ENCODE peak calls at places on chromosomes 16 and 17, in five cellular contexts. O is Right ventricle myocardium superior; C is GM13977; W is GM06990; A is activated CD4-positive, alpha-beta T cell treated with anti-CD3 and anti-CD28 coated beads, Interleukin-2, amount 50 U/mL, for 1 hour. E is an unnamed sample.

GRCh38 chr16:725041-725376 is 1.2 kb downstream of the CCDC78 start:
- DNase-seq in O (no peak), C (no peak), W (no peak), A (no peak), E (no peak)

GRCh38 chr16:87415441-87415840 is 23.3 kb downstream of the MAP1LC3B start:
- DNase-seq in O (no peak), C (no peak), W (no peak), A (no peak), E (no peak)

GRCh38 chr17:2215616-2216364 is 87.8 kb downstream of the SMG6 start:
- DNase-seq in O (peak; percentile 86), C (peak; percentile 79), W (peak; percentile 82), A (peak; percentile 64), E (peak; percentile 83)

GRCh38 chr16:86625029-86625428 is 46.7 kb downstream of the FOXL1 start:
- DNase-seq in O (no peak), C (no peak), W (no peak), A (no peak), E (no peak)

GRCh38 chr16:30011505-30012480 is 966 bp upstream of the DOC2A start:
- DNase-seq in O (no peak), C (no peak), W (no peak), A (no peak), E (no peak)

GRCh38 chr17:66540131-66540781 is 237.8 kb downstream of the PRKCA start:
- DNase-seq in O (peak; percentile 58), C (no peak), W (no peak), A (no peak), E (no peak)

GRCh38 chr17:31508310-31509094 is 117.0 kb downstream of the RAB11FIP4 start:
- DNase-seq in O (no peak), C (peak; percentile 71), W (peak; percentile 59), A (peak; percentile 57), E (peak; percentile 73)

GRCh38 chr16:17266606-17267313 is 204.0 kb downstream of the XYLT1 start:
- DNase-seq in O (no peak), C (no peak), W (no peak), A (no peak), E (no peak)

GRCh38 chr17:79180358-79181005 is 105.9 kb downstream of the ENGASE start:
- DNase-seq in O (no peak), C (no peak), W (no peak), A (no peak), E (no peak)

GRCh38 chr16:1426734-1427451 is 4.0 kb upstream of the PERCC1 start:
- DNase-seq in O (no peak), C (no peak), W (no peak), A (no peak), E (no peak)

GRCh38 chr17:40935624-40936023 is 1.8 kb downstream of the KRT23 start:
- DNase-seq in O (no peak), C (no peak), W (no peak), A (no peak), E (no peak)

GRCh38 chr16:22979038-22979437 is 165.1 kb downstream of the HS3ST2 start:
- DNase-seq in O (no peak), C (no peak), W (no peak), A (no peak), E (no peak)

GRCh38 chr16:2842340-2843000 is 12.4 kb downstream of the ZG16B start:
- DNase-seq in O (peak; percentile 59), C (peak; percentile 51), W (peak; percentile 66), A (peak; percentile 62), E (peak; percentile 68)

GRCh38 chr17:16911141-16911937 is 60.6 kb downstream of the TNFRSF13B start:
- DNase-seq in O (no peak), C (no peak), W (no peak), A (peak; percentile 20), E (no peak)

GRCh38 chr16:79850348-79850747 is 249.8 kb upstream of the MAF start:
- DNase-seq in O (no peak), C (no peak), W (no peak), A (no peak), E (no peak)

GRCh38 chr16:35208001-35208935 is 1748.9 kb downstream of the TP53TG3F start:
- DNase-seq in O (no peak), C (no peak), W (no peak), A (no peak), E (no peak)

GRCh38 chr17:77375526-77375916 is 234.8 kb downstream of the SEC14L1 start:
- DNase-seq in O (no peak), C (no peak), W (no peak), A (no peak), E (no peak)

GRCh38 chr16:85317704-85318103 is 205.4 kb upstream of the CIBAR2 start:
- DNase-seq in O (peak; percentile 27), C (no peak), W (no peak), A (no peak), E (no peak)

GRCh38 chr16:57036315-57036714 is 47.0 kb downstream of the NLRC5 start:
- DNase-seq in O (no peak), C (no peak), W (no peak), A (no peak), E (no peak)

GRCh38 chr16:51971184-51971583 is 575.8 kb downstream of the TOX3 start:
- DNase-seq in O (no peak), C (no peak), W (no peak), A (no peak), E (no peak)

GRCh38 chr17:81482673-81483072 is 29.9 kb downstream of the ACTG1 start:
- DNase-seq in O (no peak), C (no peak), W (no peak), A (no peak), E (no peak)

GRCh38 chr16:88533945-88534641 is 36.1 kb upstream of the ZC3H18 start:
- DNase-seq in O (peak; percentile 90), C (peak; percentile 99), W (peak; percentile 84), A (peak; percentile 74), E (peak; percentile 96)

GRCh38 chr17:60464343-60464742 is 42.1 kb downstream of the CHCT1 start:
- DNase-seq in O (no peak), C (no peak), W (no peak), A (no peak), E (no peak)

GRCh38 chr17:75404739-75405364 is 626 bp downstream of the GRB2 start:
- DNase-seq in O (peak; percentile 59), C (no peak), W (peak; percentile 60), A (peak; percentile 47), E (no peak)

GRCh38 chr16:30566531-30566930 is 5.0 kb downstream of the ZNF688 start:
- DNase-seq in O (no peak), C (no peak), W (no peak), A (no peak), E (no peak)

GRCh38 chr17:37702605-37703004 is 42.3 kb downstream of the HNF1B start:
- DNase-seq in O (no peak), C (no peak), W (no peak), A (no peak), E (no peak)

GRCh38 chr16:20867585-20867984 is 32.6 kb downstream of the DCUN1D3 start:
- DNase-seq in O (no peak), C (no peak), W (no peak), A (no peak), E (no peak)

GRCh38 chr16:12664334-12664733 is 139.4 kb downstream of the CPPED1 start:
- DNase-seq in O (no peak), C (no peak), W (no peak), A (no peak), E (no peak)

GRCh38 chr17:33398386-33398785 is 105.3 kb upstream of the ASIC2 start:
- DNase-seq in O (no peak), C (no peak), W (no peak), A (no peak), E (no peak)

GRCh38 chr16:24635900-24636610 is 93.4 kb upstream of the TNRC6A start:
- DNase-seq in O (peak; percentile 82), C (no peak), W (no peak), A (no peak), E (no peak)

GRCh38 chr16:64196444-64196843 is 925.4 kb downstream of the CDH11 start:
- DNase-seq in O (no peak), C (no peak), W (no peak), A (no peak), E (no peak)

GRCh38 chr16:84700518-84701277 is 898 bp downstream of the USP10 start:
- DNase-seq in O (no peak), C (peak; percentile 48), W (peak; percentile 19), A (peak; percentile 27), E (peak; percentile 33)

GRCh38 chr17:77320501-77321256 is 179.9 kb downstream of the SEC14L1 start:
- DNase-seq in O (peak; percentile 53), C (peak; percentile 71), W (peak; percentile 84), A (no peak), E (peak; percentile 73)

E was measured in GM10248.